ENCODE peak calls at places on chromosome 5, in six cellular contexts. C, K, D, R, Z and A are unnamed samples.

GRCh38 chr5:35926389-35927051 is 11.9 kb downstream of the CAPSL start:
- DNase-seq in Z (peak; percentile 59), K (no peak), R (no peak), C (peak; percentile 37), D (no peak), A (peak; percentile 70)

GRCh38 chr5:75214409-75214808 is 22.3 kb downstream of the ANKRD31 start:
- DNase-seq in D (no peak), R (no peak), Z (no peak), C (no peak), K (no peak), A (no peak)

GRCh38 chr5:56011835-56012234 is 17.1 kb upstream of the IL6ST start:
- DNase-seq in R (no peak), Z (peak; percentile 95), C (peak; percentile 43), D (no peak), K (no peak), A (no peak)

GRCh38 chr5:39376293-39376714 is 12.0 kb upstream of the C9 start:
- DNase-seq in C (peak; percentile 52), K (no peak), R (no peak), Z (peak; percentile 72), D (no peak), A (peak; percentile 34)

GRCh38 chr5:169350759-169351240 is 49.9 kb upstream of the SLIT3 start:
- DNase-seq in C (peak; percentile 99), D (peak; percentile 59), Z (peak; percentile 100), R (no peak), K (no peak), A (no peak)

GRCh38 chr5:72523960-72524582 is 16.9 kb upstream of the ZNF366 start:
- DNase-seq in D (no peak), R (no peak), K (no peak), Z (peak; percentile 86), C (peak; percentile 53), A (no peak)

GRCh38 chr5:177426566-177427210 is at the start of gene GRK6:
- DNase-seq in R (no peak), Z (peak; percentile 74), D (peak; percentile 84), K (peak; percentile 76), C (peak; percentile 50), A (peak; percentile 79)

GRCh38 chr5:38551020-38552017 is 5.1 kb downstream of the LIFR start:
- DNase-seq in D (no peak), C (peak; percentile 23), Z (peak; percentile 81), R (no peak), K (no peak), A (no peak)

GRCh38 chr5:1636981-1637638 is 113.3 kb upstream of the LPCAT1 start:
- DNase-seq in K (peak; percentile 31), C (no peak), R (no peak), D (no peak), Z (no peak), A (no peak)

GRCh38 chr5:138668981-138669380 is 84.2 kb upstream of the CTNNA1 start:
- DNase-seq in Z (peak; percentile 5), C (no peak), K (no peak), D (no peak), R (no peak), A (no peak)

GRCh38 chr5:132250547-132250946 is 6.9 kb upstream of the PDLIM4 start:
- DNase-seq in C (no peak), Z (no peak), D (no peak), R (no peak), K (no peak), A (no peak)

GRCh38 chr5:98458004-98458403 is 315.5 kb upstream of the RGMB start:
- DNase-seq in D (no peak), R (no peak), K (no peak), C (no peak), Z (peak; percentile 92), A (no peak)

GRCh38 chr5:90657788-90658187 is 99.2 kb downstream of the ADGRV1 start:
- DNase-seq in R (no peak), K (no peak), Z (no peak), D (no peak), C (no peak), A (no peak)
- H3K27ac ChIP-seq in R (no peak overlapping the region), K (no peak overlapping the region), Z (no peak overlapping the region), D (no peak overlapping the region), C (no peak overlapping the region), A (no peak overlapping the region)

GRCh38 chr5:14242447-14242846 is 99.3 kb downstream of the TRIO start:
- DNase-seq in D (no peak), K (no peak), Z (no peak), C (no peak), R (no peak), A (no peak)

GRCh38 chr5:14238272-14238671 is 95.1 kb downstream of the TRIO start:
- DNase-seq in D (no peak), C (no peak), K (no peak), Z (no peak), R (no peak), A (no peak)

GRCh38 chr5:14239404-14239803 is 96.3 kb downstream of the TRIO start:
- DNase-seq in D (no peak), K (no peak), Z (no peak), R (no peak), C (no peak), A (no peak)

GRCh38 chr5:14239951-14240350 is 96.8 kb downstream of the TRIO start:
- DNase-seq in Z (no peak), K (no peak), C (no peak), R (no peak), D (no peak), A (no peak)

DNA sequence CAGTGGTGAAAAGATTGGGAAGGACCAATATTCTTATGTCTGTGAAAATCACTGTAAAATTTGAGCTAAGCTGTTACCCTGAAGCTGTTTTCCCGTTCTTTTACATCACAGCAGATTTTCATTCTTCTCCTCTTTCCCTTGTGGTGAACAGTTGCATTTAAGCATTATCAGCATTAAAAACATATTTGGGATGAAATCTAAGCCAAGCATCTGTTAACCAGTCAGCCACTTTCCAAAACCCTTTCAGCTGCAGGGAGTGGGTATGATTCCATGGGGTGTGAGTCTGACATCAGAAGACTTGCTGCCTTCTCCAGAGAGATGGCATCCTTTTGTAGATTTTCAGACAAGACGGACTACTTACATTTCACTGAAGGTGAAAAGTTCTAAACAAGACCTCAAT is 97.2 kb downstream of the TRIO start:
- DNase-seq in Z (peak; percentile 62), R (no peak), C (no peak), D (no peak), K (no peak), A (no peak)
- H3K4me1 ChIP-seq in Z (peaks cover 83% of the 10 kb centered on the region), R (peaks cover 67% of the 10 kb centered on the region), C (peaks cover 19% of the 10 kb centered on the region), D (peaks cover 8% of the 10 kb centered on the region), K (no peaks in the 10 kb centered on the region), A (no peaks in the 10 kb centered on the region)

DNA sequence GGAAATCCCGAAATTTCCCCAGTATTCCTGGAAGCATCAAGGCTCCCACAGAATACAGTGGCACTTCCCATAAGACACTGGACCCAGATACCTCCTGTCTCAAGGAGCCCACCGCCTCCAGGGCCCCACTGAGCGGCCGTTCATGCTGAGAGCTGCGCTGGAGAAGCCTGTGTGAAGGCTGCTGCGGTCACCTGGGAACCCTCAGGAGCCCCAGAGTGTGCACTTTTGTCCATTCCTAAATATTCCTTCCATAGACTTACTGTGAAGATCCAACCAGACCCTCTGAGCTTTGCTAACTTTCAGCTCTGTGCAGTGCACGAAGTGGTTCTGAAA is 119.5 kb downstream of the COL23A1 start:
- DNase-seq in K (no peak), Z (no peak), R (no peak), C (no peak), D (no peak), A (no peak)
- H3K4me3 ChIP-seq in K (no peak overlapping the region), Z (no peak overlapping the region), R (no peak overlapping the region), C (no peak overlapping the region), D (no peak overlapping the region), A (no peak overlapping the region)

GRCh38 chr5:149674686-149675085 is 55.4 kb upstream of the PPARGC1B start:
- DNase-seq in C (no peak), Z (no peak), K (no peak), D (no peak), R (no peak), A (no peak)

GRCh38 chr5:149677721-149678120 is 52.4 kb upstream of the PPARGC1B start:
- DNase-seq in D (peak; percentile 72), Z (no peak), K (no peak), C (no peak), R (peak; percentile 41), A (no peak)

GRCh38 chr5:149671544-149671943 is 58.6 kb upstream of the PPARGC1B start:
- DNase-seq in K (peak; percentile 66), C (peak; percentile 33), R (no peak), Z (no peak), D (no peak), A (no peak)

GRCh38 chr5:149672701-149673455 is 57.2 kb upstream of the PPARGC1B start:
- DNase-seq in C (no peak), Z (no peak), K (no peak), R (no peak), D (no peak), A (no peak)

DNA sequence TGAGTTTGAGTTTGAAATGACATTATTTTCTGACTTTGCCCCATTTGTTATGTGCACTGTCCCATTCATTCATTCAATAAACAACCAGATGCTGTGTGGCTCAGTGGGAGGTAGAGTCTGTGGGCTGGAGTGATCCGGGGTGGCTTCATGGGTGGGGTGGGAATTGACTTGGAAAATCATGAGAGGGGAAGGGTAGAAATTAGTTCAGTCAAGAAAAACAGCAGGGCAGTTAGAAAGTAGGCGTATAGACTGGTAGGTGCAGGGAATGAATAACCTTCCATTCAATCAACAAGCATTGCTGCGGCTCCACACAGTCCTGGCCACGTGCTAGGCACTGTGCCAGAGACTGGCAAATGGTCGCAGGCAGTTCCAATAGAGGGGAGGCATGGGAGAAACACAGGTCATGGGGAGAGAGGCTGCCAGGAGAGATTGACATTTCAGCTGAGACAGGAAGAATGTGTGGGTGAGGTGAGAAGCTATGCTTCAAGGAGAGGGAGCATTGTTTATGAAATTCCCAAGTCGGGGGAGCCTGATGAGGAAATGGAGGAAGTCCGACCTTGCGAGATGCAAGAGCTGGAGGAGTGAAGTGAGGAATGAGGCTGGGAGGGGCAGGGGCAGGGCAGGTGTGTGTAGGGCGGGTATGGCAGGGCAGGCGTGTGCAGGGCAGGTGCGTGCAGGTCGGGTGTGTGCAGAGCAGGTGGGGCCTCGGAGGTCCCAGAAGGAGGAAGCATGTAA is 54.5 kb upstream of the PPARGC1B start:
- DNase-seq in Z (no peak), C (no peak), R (no peak), K (peak; percentile 88), D (no peak), A (no peak)
- H3K27ac ChIP-seq in Z (no peak overlapping the region), C (no peak overlapping the region), R (no peak overlapping the region), K (no peak overlapping the region), D (peak overlapping the region; percentile 25), A (no peak overlapping the region)